ENCODE peak calls at places on chromosomes 13 and 19, in five cellular contexts. F is caudate nucleus, E is neural crest cell, C is substantia nigra, U is GM04503. M is an unnamed sample.

GRCh38 chr19:7705387-7706187 is 3.7 kb upstream of the FCER2 start:
- DNase-seq in C (no peak), F (no peak), E (no peak), U (no peak), M (peak)

GRCh38 chr19:3617463-3617862 is 9.1 kb downstream of the CACTIN start:
- DNase-seq in C (no peak), F (no peak), U (no peak), E (no peak), M (no peak)

GRCh38 chr19:47445937-47446402 is 25.7 kb downstream of the SLC8A2 start:
- DNase-seq in E (no peak), F (peak), U (no peak), C (no peak), M (peak)

GRCh38 chr13:49657241-49657641 is 28.9 kb downstream of the ARL11 start:
- DNase-seq in F (no peak), C (no peak), U (no peak), E (no peak), M (no peak)

GRCh38 chr13:42333613-42334328 is 61.8 kb downstream of the AKAP11 start:
- DNase-seq in C (no peak), U (no peak), F (no peak), E (no peak), M (no peak)

GRCh38 chr13:44305216-44305615 is 68.4 kb upstream of the SERP2 start:
- DNase-seq in F (no peak), C (no peak), E (no peak), U (no peak), M (no peak)

GRCh38 chr13:79593611-79594275 is 112.8 kb downstream of the NDFIP2 start:
- DNase-seq in U (peak), E (no peak), C (no peak), F (no peak), M (no peak)

GRCh38 chr19:15828121-15828620 is 12.7 kb upstream of the OR10H1 start:
- DNase-seq in E (no peak), F (no peak), U (no peak), C (no peak), M (no peak)

GRCh38 chr19:35153701-35154534 is 617 bp upstream of the FXYD5 start:
- DNase-seq in C (no peak), E (peak), F (no peak), U (no peak), M (peak)

GRCh38 chr19:10074153-10074552 is 12.0 kb upstream of the SHFL start:
- DNase-seq in U (no peak), F (no peak), C (no peak), E (no peak), M (peak)

GRCh38 chr13:78133511-78133910 is 214.9 kb upstream of the EDNRB start:
- DNase-seq in F (no peak), C (no peak), E (no peak), U (no peak), M (no peak)

GRCh38 chr19:15379996-15380647 is 535 bp upstream of the AKAP8 start:
- DNase-seq in C (no peak), F (no peak), E (peak), U (no peak), M (no peak)

GRCh38 chr19:12766051-12766521 is 9.3 kb downstream of the HOOK2 start:
- DNase-seq in C (no peak), F (peak), U (no peak), E (peak), M (no peak)